ENCODE peak calls at places on chromosomes 1 and 21, in ten cellular contexts. Y, F, Q, A, X, O, T, I, M and D are unnamed samples.
A peak's percentile ranks its signal among the peaks of the same experiment; 100 is the strongest.

GRCh38 chr1:37793773-37794371 is at the start of gene MANEAL:
- DNase-seq in Y (no peak), O (peak; percentile 48), F (no peak), A (no peak), Q (peak; percentile 59), I (no peak), X (peak; percentile 40), M (peak; percentile 54), T (peak; percentile 63), D (peak; percentile 65)

GRCh38 chr1:90402893-90403849 is 313.9 kb downstream of the BARHL2 start:
- DNase-seq in T (peak; percentile 98), A (peak; percentile 89), M (peak; percentile 95), O (peak; percentile 47), F (peak; percentile 29), I (no peak), Q (peak; percentile 88), X (peak; percentile 99), Y (no peak), D (peak; percentile 75)

GRCh38 chr1:226990133-226990716 is 50.1 kb downstream of the COQ8A start:
- DNase-seq in O (no peak), T (no peak), Y (peak; percentile 68), M (no peak), Q (no peak), A (peak; percentile 28), X (no peak), F (no peak), I (no peak), D (no peak)

GRCh38 chr21:44962481-44962966 is 22.7 kb downstream of the SLX9 start:
- DNase-seq in Q (peak; percentile 97), M (peak; percentile 100), O (no peak), F (no peak), Y (no peak), T (no peak), A (no peak), X (peak; percentile 100), I (peak; percentile 60), D (no peak)

GRCh38 chr1:185419718-185420117 is 102.7 kb upstream of the IVNS1ABP start:
- DNase-seq in M (no peak), O (no peak), A (no peak), T (peak; percentile 2), X (no peak), Y (no peak), F (no peak), I (no peak), Q (peak; percentile 26), D (no peak)

GRCh38 chr1:215475719-215476525 is 91.2 kb upstream of the KCTD3 start:
- DNase-seq in O (no peak), M (peak; percentile 73), Q (peak; percentile 72), I (no peak), X (peak; percentile 96), F (no peak), Y (no peak), T (peak; percentile 98), A (no peak), D (no peak)

GRCh38 chr1:20187103-20187812 is 940 bp upstream of the PLA2G2C start:
- DNase-seq in M (no peak), X (no peak), A (no peak), T (peak; percentile 72), I (peak; percentile 21), Q (no peak), O (peak; percentile 78), Y (peak; percentile 52), F (no peak), D (no peak)

GRCh38 chr1:172172267-172172880 is 248.1 kb upstream of the C1orf105 start:
- DNase-seq in A (no peak), Y (no peak), F (no peak), I (no peak), T (no peak), M (peak; percentile 62), X (peak; percentile 86), O (no peak), Q (peak; percentile 24), D (no peak)

GRCh38 chr1:11053758-11054137 is 6.1 kb downstream of the SRM start:
- DNase-seq in I (no peak), T (no peak), M (peak; percentile 25), Y (no peak), A (no peak), Q (peak; percentile 15), O (no peak), F (peak; percentile 35), X (no peak), D (peak; percentile 51)

GRCh38 chr1:200415227-200415626 is 5.4 kb upstream of the ZNF281 start:
- DNase-seq in T (no peak), X (no peak), Q (no peak), F (no peak), Y (no peak), A (no peak), M (no peak), I (no peak), O (no peak), D (no peak)

GRCh38 chr1:195766709-195767108 is 841.5 kb downstream of the KCNT2 start:
- DNase-seq in Q (peak; percentile 38), M (peak; percentile 43), T (peak; percentile 15), F (no peak), A (no peak), Y (no peak), X (peak; percentile 34), I (no peak), O (no peak), D (no peak)

GRCh38 chr1:1331068-1331965 is at the start of gene TAS1R3:
- DNase-seq in F (no peak), I (no peak), O (peak; percentile 47), Y (no peak), T (peak; percentile 86), A (no peak), M (no peak), Q (no peak), X (no peak), D (no peak)

GRCh38 chr1:47393141-47393540 is 22.9 kb upstream of the FOXE3 start:
- DNase-seq in F (no peak), Y (no peak), X (no peak), M (peak; percentile 56), Q (no peak), I (no peak), A (no peak), T (peak; percentile 58), O (no peak), D (no peak)

GRCh38 chr1:25442178-25442577 is 11.5 kb downstream of the MACO1 start:
- DNase-seq in I (no peak), Y (no peak), Q (peak; percentile 70), F (no peak), X (peak; percentile 76), T (peak; percentile 37), M (peak; percentile 58), A (no peak), O (no peak), D (no peak)

GRCh38 chr1:91700332-91700731 is 185.6 kb downstream of the TGFBR3 start:
- DNase-seq in F (no peak), X (no peak), Y (no peak), M (peak; percentile 59), A (no peak), O (no peak), Q (peak; percentile 21), T (no peak), I (no peak), D (no peak)

GRCh38 chr1:8104278-8105236 is 78.4 kb upstream of the ERRFI1 start:
- DNase-seq in Q (no peak), A (no peak), I (no peak), M (no peak), X (no peak), O (no peak), Y (no peak), T (no peak), F (no peak), D (no peak)
- H3K9me3 ChIP-seq in Q (no peaks in the 10 kb centered on the region), A (no peaks in the 10 kb centered on the region), I (no peaks in the 10 kb centered on the region), M (no peaks in the 10 kb centered on the region), X (no peaks in the 10 kb centered on the region), O (no peaks in the 10 kb centered on the region), Y (no peaks in the 10 kb centered on the region), T (no peaks in the 10 kb centered on the region), F (no peaks in the 10 kb centered on the region), D (no peaks in the 10 kb centered on the region)

DNA sequence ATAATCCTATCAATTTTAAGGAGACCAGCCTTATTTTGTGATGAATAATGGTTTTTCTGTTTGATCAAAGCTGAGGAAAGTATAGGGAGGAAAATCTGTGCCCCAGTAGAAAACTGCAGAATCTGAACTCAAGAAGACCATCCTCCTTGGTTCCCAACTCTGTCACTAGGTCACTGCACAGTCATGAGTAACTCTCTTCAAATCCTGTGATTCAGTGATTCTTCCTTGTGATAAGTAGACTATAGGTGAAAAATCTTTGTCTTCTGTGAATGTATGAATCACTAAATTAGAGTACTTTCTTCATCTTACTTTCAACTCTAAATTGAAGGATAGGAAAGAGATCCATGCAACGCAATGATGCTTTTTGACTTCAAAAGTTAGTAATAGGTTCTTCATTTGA is 13.3 kb upstream of the OR2L5 start:
- DNase-seq in Y (no peak), M (no peak), A (no peak), T (peak; percentile 67), Q (no peak), X (no peak), I (no peak), O (no peak), F (no peak), D (no peak)
- H3K9me3 ChIP-seq in Y (no peaks in the 10 kb centered on the region), M (peaks cover 7% of the 10 kb centered on the region), A (peaks cover 77% of the 10 kb centered on the region), T (no peaks in the 10 kb centered on the region), Q (peaks cover 32% of the 10 kb centered on the region), X (peaks cover 3% of the 10 kb centered on the region), I (no peaks in the 10 kb centered on the region), O (peaks cover 8% of the 10 kb centered on the region), F (peaks cover 5% of the 10 kb centered on the region), D (no peaks in the 10 kb centered on the region)

GRCh38 chr1:247145279-247145678 is 26.5 kb downstream of the ZNF124 start:
- DNase-seq in F (no peak), X (no peak), A (no peak), M (no peak), Y (no peak), I (no peak), T (no peak), O (no peak), Q (no peak), D (no peak)
- H3K9me3 ChIP-seq in F (no peaks in the 10 kb centered on the region), X (peaks cover 21% of the 10 kb centered on the region), A (peaks cover 14% of the 10 kb centered on the region), M (peaks cover 40% of the 10 kb centered on the region), Y (peaks cover 55% of the 10 kb centered on the region), I (no peaks in the 10 kb centered on the region), T (peaks cover 30% of the 10 kb centered on the region), O (peaks cover 99% of the 10 kb centered on the region), Q (peaks cover 86% of the 10 kb centered on the region), D (peaks cover 35% of the 10 kb centered on the region)

GRCh38 chr1:152533327-152533938 is 19.2 kb downstream of the CRCT1 start:
- DNase-seq in M (peak; percentile 15), O (no peak), A (peak; percentile 48), T (peak; percentile 87), Q (no peak), I (no peak), Y (no peak), F (no peak), X (no peak), D (peak; percentile 83)
- H3K9me3 ChIP-seq in M (no peaks in the 10 kb centered on the region), O (peaks cover 9% of the 10 kb centered on the region), A (no peaks in the 10 kb centered on the region), T (no peaks in the 10 kb centered on the region), Q (no peaks in the 10 kb centered on the region), I (no peaks in the 10 kb centered on the region), Y (no peaks in the 10 kb centered on the region), F (peaks cover 10% of the 10 kb centered on the region), X (no peaks in the 10 kb centered on the region), D (no peaks in the 10 kb centered on the region)

DNA sequence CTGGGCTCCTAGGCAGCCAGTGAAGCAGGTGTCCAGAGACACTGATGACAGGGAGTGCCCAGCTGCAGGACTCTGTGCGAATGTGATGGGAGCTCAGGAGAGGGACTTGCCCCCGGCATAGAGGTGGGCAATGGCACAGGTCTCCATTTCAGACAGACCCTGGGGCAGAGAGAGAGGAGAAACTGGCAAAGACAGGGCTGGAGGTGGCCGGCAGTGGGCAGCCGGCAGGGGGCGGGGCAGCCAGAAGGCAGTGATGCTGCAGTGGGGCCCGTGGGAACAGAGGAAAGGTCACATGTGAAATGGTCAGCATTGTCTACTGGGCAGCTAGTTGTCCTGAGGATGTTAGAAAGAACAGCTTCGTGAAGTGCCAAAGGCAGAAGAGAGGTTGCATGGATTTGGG is 112.6 kb downstream of the HUNK start:
- DNase-seq in F (no peak), I (no peak), X (no peak), Y (no peak), O (no peak), A (no peak), M (no peak), Q (no peak), T (no peak), D (no peak)
- H3K9me3 ChIP-seq in F (no peaks in the 10 kb centered on the region), I (no peaks in the 10 kb centered on the region), X (no peaks in the 10 kb centered on the region), Y (no peaks in the 10 kb centered on the region), O (no peaks in the 10 kb centered on the region), A (no peaks in the 10 kb centered on the region), M (no peaks in the 10 kb centered on the region), Q (no peaks in the 10 kb centered on the region), T (no peaks in the 10 kb centered on the region), D (no peaks in the 10 kb centered on the region)